ENCODE peak calls at places on chromosomes 12 and 14, in seven cellular contexts. S, Z, J, C, T, V and E are unnamed samples.

GRCh38 chr14:75647650-75648049 is 13.0 kb downstream of the ERG28 start:
- DNase-seq in S (no peak), Z (no peak), J (no peak), C (no peak), T (no peak), V (no peak), E (no peak)

GRCh38 chr12:100564905-100565467 is 8.5 kb upstream of the GAS2L3 start:
- DNase-seq in S (no peak), Z (no peak), J (no peak), C (no peak), T (no peak), V (no peak), E (no peak)

GRCh38 chr14:65006251-65006721 is 19.6 kb downstream of the FNTB start:
- DNase-seq in S (no peak), Z (no peak), J (no peak), C (no peak), T (peak; percentile 53), V (no peak), E (no peak)

GRCh38 chr14:61528591-61529021 is 166.7 kb upstream of the HIF1A start:
- DNase-seq in S (no peak), Z (no peak), J (no peak), C (no peak), T (no peak), V (no peak), E (no peak)

GRCh38 chr14:96108061-96108795 is 69.1 kb downstream of the C14orf132 start:
- DNase-seq in S (no peak), Z (no peak), J (no peak), C (no peak), T (no peak), V (no peak), E (peak; percentile 61)

GRCh38 chr12:53676715-53677611 is 1.1 kb upstream of the ATP5MC2 start:
- DNase-seq in S (peak; percentile 35), Z (no peak), J (peak; percentile 68), C (peak; percentile 41), T (no peak), V (peak; percentile 57), E (peak; percentile 40)

GRCh38 chr12:24839268-24839791 is 109.6 kb downstream of the BCAT1 start:
- DNase-seq in S (no peak), Z (no peak), J (no peak), C (peak; percentile 14), T (no peak), V (no peak), E (no peak)

GRCh38 chr12:88958153-88958552 is 377.9 kb upstream of the KITLG start:
- DNase-seq in S (no peak), Z (no peak), J (no peak), C (no peak), T (no peak), V (no peak), E (no peak)

GRCh38 chr12:79769189-79769859 is 78.6 kb upstream of the PAWR start:
- DNase-seq in S (no peak), Z (no peak), J (no peak), C (no peak), T (no peak), V (no peak), E (no peak)

GRCh38 chr12:111268738-111269572 is 99.9 kb downstream of the PHETA1 start:
- DNase-seq in S (no peak), Z (peak; percentile 6), J (no peak), C (no peak), T (peak; percentile 67), V (no peak), E (no peak)

GRCh38 chr12:79827484-79827883 is 107.4 kb downstream of the PPP1R12A start:
- DNase-seq in S (no peak), Z (no peak), J (no peak), C (no peak), T (no peak), V (no peak), E (no peak)

GRCh38 chr12:108598553-108599250 is 818 bp upstream of the TMEM119 start:
- DNase-seq in S (no peak), Z (no peak), J (no peak), C (no peak), T (no peak), V (no peak), E (no peak)

GRCh38 chr12:110116623-110117022 is 7.5 kb upstream of the IFT81 start:
- DNase-seq in S (no peak), Z (no peak), J (no peak), C (no peak), T (no peak), V (no peak), E (peak; percentile 66)

GRCh38 chr14:68692216-68692615 is 100.7 kb downstream of the ZFP36L1 start:
- DNase-seq in S (no peak), Z (no peak), J (no peak), C (no peak), T (no peak), V (peak; percentile 44), E (no peak)

GRCh38 chr12:68423175-68423574 is 91.0 kb upstream of the MDM1 start:
- DNase-seq in S (no peak), Z (no peak), J (no peak), C (no peak), T (no peak), V (no peak), E (no peak)

GRCh38 chr14:75003250-75004027 is 718 bp downstream of the EIF2B2 start:
- DNase-seq in S (no peak), Z (no peak), J (no peak), C (peak; percentile 18), T (peak; percentile 10), V (no peak), E (no peak)

GRCh38 chr12:26373606-26374495 is 178.5 kb downstream of the SSPN start:
- DNase-seq in S (no peak), Z (no peak), J (no peak), C (no peak), T (no peak), V (no peak), E (no peak)

GRCh38 chr12:26368331-26368730 is 173.0 kb downstream of the SSPN start:
- DNase-seq in S (no peak), Z (no peak), J (no peak), C (no peak), T (no peak), V (no peak), E (no peak)

GRCh38 chr12:26370098-26370497 is 174.7 kb downstream of the SSPN start:
- DNase-seq in S (no peak), Z (no peak), J (no peak), C (no peak), T (no peak), V (no peak), E (no peak)

GRCh38 chr12:26372856-26373255 is 177.5 kb downstream of the SSPN start:
- DNase-seq in S (no peak), Z (no peak), J (no peak), C (no peak), T (no peak), V (no peak), E (no peak)

GRCh38 chr12:26369588-26369987 is 174.2 kb downstream of the SSPN start:
- DNase-seq in S (no peak), Z (no peak), J (no peak), C (no peak), T (peak; percentile 64), V (no peak), E (no peak)
- H3K4me3 ChIP-seq in S (no peak overlapping the region), Z (no peak overlapping the region), J (no peak overlapping the region), C (no peak overlapping the region), T (no peak overlapping the region), V (no peak overlapping the region), E (no peak overlapping the region)

DNA sequence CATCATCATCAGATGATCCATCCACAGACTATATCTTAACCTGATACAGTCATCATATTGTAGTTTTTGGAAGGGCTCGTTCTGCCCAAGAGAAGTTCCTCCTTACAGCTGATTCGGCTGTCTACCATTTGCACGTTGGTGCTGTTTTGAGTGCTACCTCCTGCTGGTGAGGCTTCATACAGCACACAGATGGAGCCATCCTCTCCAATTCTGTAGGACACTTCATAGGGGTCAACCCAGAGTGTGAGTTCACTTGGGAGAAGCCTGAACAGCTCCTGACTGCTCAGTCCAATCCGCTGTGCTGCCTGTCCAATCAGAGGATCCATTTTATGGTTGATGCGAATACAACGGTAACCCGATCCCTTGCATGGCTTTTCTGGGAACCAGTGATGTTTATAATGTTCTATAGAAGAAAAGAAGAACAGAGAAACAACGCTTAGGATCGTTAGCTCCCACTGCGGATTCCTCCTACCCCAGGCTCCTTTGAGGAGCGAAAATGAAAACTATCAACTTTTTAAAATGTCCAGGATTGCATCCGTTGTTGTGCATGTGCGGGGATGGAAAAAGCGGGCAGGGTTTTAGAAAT is 1.5 kb downstream of the BTG1 start:
- DNase-seq in S (peak; percentile 58), Z (peak; percentile 66), J (peak; percentile 80), C (peak; percentile 80), T (peak; percentile 97), V (peak; percentile 91), E (peak; percentile 87)
- TF ChIP-seq POLR2A in S (no peak), Z (no peak), J (peak; percentile 69), C (peak; percentile 63), T (peak; percentile 25), V (peak; percentile 56), E (no peak)

GRCh38 chr12:51868821-51869489 is 18.9 kb upstream of the ANKRD33 start:
- DNase-seq in S (no peak), Z (no peak), J (no peak), C (no peak), T (peak; percentile 58), V (no peak), E (no peak)
- H3K4me3 ChIP-seq in S (peak overlapping the region; percentile 70), Z (no peak overlapping the region), J (peak overlapping the region; percentile 34), C (peak overlapping the region; percentile 25), T (no peak overlapping the region), V (peak overlapping the region; percentile 21), E (peak overlapping the region; percentile 21)

GRCh38 chr14:93114713-93115068 is 1.0 kb downstream of the ITPK1 start:
- DNase-seq in S (no peak), Z (no peak), J (peak; percentile 37), C (peak; percentile 45), T (no peak), V (peak; percentile 65), E (no peak)

GRCh38 chr14:93116676-93117200 is 1.0 kb upstream of the ITPK1 start:
- DNase-seq in S (no peak), Z (no peak), J (no peak), C (no peak), T (no peak), V (no peak), E (no peak)

GRCh38 chr14:93114068-93114710 is 1.5 kb downstream of the ITPK1 start:
- DNase-seq in S (no peak), Z (no peak), J (no peak), C (no peak), T (peak; percentile 26), V (no peak), E (no peak)

GRCh38 chr14:93115920-93116675 is at the start of gene ITPK1:
- DNase-seq in S (no peak), Z (no peak), J (peak; percentile 49), C (peak; percentile 59), T (peak; percentile 77), V (peak; percentile 77), E (peak; percentile 88)

DNA sequence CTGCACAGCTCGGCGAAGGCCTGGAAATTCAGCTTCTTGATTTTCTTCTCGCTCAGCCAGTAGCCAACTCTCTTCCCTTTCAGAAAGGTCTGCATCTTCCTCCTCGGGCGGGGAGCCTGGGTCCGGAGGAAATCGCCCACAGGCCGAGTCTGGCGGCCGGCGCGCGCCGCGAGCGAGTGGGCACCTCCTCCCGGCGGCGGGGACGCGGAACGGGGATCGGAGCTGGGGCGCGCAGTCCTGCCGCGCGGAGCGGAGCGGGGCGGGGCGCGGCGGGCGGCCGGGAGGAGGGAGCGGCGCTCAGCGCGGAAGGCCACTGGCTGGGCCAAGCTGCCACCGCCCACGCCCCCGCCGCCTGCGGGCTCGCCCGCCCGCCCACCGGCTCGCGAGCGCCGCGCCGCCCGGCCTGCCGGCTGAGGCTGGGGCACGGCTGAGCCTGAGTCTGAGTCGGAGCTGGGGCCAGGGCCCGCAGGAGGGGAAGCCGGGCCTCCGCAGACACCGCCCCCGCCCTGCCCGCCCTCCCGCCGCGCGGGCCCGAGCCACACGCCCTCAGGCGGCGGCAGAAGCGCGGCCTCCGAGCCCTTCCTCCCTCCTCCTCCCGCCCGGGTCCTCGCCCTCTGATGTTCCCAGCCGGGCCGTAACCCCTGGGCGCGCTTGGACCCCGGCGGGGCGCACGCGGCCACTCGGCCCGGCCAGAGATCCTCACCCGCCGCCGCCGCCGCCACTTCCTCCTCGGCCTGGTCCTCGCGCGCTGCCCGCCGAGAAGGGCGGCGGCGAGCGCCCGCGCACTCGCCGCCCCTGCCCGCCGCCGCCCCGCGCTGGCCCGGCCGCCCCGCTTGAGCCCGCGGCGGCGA is 431 bp downstream of the ITPK1 start:
- DNase-seq in S (peak; percentile 70), Z (peak; percentile 51), J (peak; percentile 84), C (peak; percentile 93), T (peak; percentile 91), V (peak; percentile 95), E (peak; percentile 67)
- TF ChIP-seq POLR2A in S (no peak), Z (no peak), J (peak; percentile 28), C (peak; percentile 78), T (peak; percentile 51), V (peak; percentile 83), E (no peak)